ENCODE peak calls at places on chromosomes 1 and 21, in ten cellular contexts. B, L, M, S, Q, V, E, N, Y and O are unnamed samples.

GRCh38 chr1:25796807-25797458 is 3.1 kb upstream of the SELENON start:
- DNase-seq in B (peak), L (peak), M (peak), S (peak), Q (peak), V (peak), E (peak), N (peak), Y (peak), O (no peak)

GRCh38 chr1:115332813-115333608 is 5.0 kb downstream of the NGF start:
- DNase-seq in B (peak), L (no peak), M (peak), S (no peak), Q (peak), V (no peak), E (no peak), N (no peak), Y (no peak), O (no peak)

GRCh38 chr1:114316204-114316603 is 162.5 kb upstream of the SYT6 start:
- DNase-seq in B (no peak), L (no peak), M (no peak), S (no peak), Q (no peak), V (peak), E (no peak), N (no peak), Y (no peak), O (no peak)

GRCh38 chr1:200699871-200700270 is 30.2 kb upstream of the DDX59 start:
- DNase-seq in B (no peak), L (no peak), M (peak), S (no peak), Q (peak), V (no peak), E (no peak), N (no peak), Y (no peak), O (no peak)

GRCh38 chr1:187624812-187625542 is 796.2 kb downstream of the PLA2G4A start:
- DNase-seq in B (no peak), L (no peak), M (peak), S (no peak), Q (peak), V (no peak), E (no peak), N (no peak), Y (no peak), O (no peak)

GRCh38 chr21:46620846-46621245 is 14.6 kb upstream of the PRMT2 start:
- DNase-seq in B (no peak), L (no peak), M (no peak), S (no peak), Q (no peak), V (no peak), E (no peak), N (no peak), Y (no peak), O (no peak)

GRCh38 chr1:220164116-220164515 is 70.2 kb downstream of the IARS2 start:
- DNase-seq in B (no peak), L (no peak), M (no peak), S (no peak), Q (no peak), V (no peak), E (no peak), N (no peak), Y (no peak), O (no peak)

GRCh38 chr1:55833452-55834160 is 618.4 kb upstream of the USP24 start:
- DNase-seq in B (peak), L (no peak), M (peak), S (no peak), Q (no peak), V (no peak), E (no peak), N (no peak), Y (no peak), O (no peak)

GRCh38 chr1:109764561-109765482 is 1.1 kb upstream of the EPS8L3 start:
- DNase-seq in B (peak), L (peak), M (no peak), S (peak), Q (no peak), V (no peak), E (no peak), N (peak), Y (peak), O (no peak)

GRCh38 chr1:27563407-27564263 is 40.3 kb downstream of the AHDC1 start:
- DNase-seq in B (peak), L (peak), M (peak), S (peak), Q (no peak), V (no peak), E (peak), N (peak), Y (no peak), O (no peak)

GRCh38 chr1:78095618-78096416 is 50.1 kb downstream of the GIPC2 start:
- DNase-seq in B (no peak), L (no peak), M (peak), S (no peak), Q (no peak), V (no peak), E (no peak), N (no peak), Y (no peak), O (no peak)

GRCh38 chr21:39452207-39452964 is 616 bp downstream of the SH3BGR start:
- DNase-seq in B (no peak), L (no peak), M (peak), S (no peak), Q (no peak), V (no peak), E (no peak), N (no peak), Y (no peak), O (no peak)

GRCh38 chr1:94095744-94096469 is 25.0 kb downstream of the ABCA4 start:
- DNase-seq in B (peak), L (no peak), M (peak), S (no peak), Q (no peak), V (no peak), E (peak), N (no peak), Y (no peak), O (no peak)

GRCh38 chr1:66253330-66253921 is 280.5 kb upstream of the SGIP1 start:
- DNase-seq in B (no peak), L (no peak), M (peak), S (no peak), Q (peak), V (no peak), E (no peak), N (no peak), Y (no peak), O (no peak)

GRCh38 chr1:54884135-54884586 is 2.8 kb downstream of the DHCR24 start:
- DNase-seq in B (no peak), L (no peak), M (peak), S (no peak), Q (no peak), V (no peak), E (no peak), N (no peak), Y (no peak), O (no peak)

GRCh38 chr1:219518168-219518905 is 94.6 kb downstream of the ZC3H11B start:
- DNase-seq in B (no peak), L (no peak), M (peak), S (no peak), Q (no peak), V (no peak), E (no peak), N (no peak), Y (no peak), O (no peak)

GRCh38 chr1:168316142-168316541 is 35.5 kb downstream of the TBX19 start:
- DNase-seq in B (no peak), L (no peak), M (no peak), S (no peak), Q (no peak), V (no peak), E (no peak), N (no peak), Y (no peak), O (no peak)

GRCh38 chr1:100019220-100019619 is 49.4 kb downstream of the SLC35A3 start:
- DNase-seq in B (no peak), L (no peak), M (no peak), S (no peak), Q (no peak), V (no peak), E (no peak), N (no peak), Y (no peak), O (no peak)

GRCh38 chr1:185343306-185343705 is 26.3 kb upstream of the IVNS1ABP start:
- DNase-seq in B (no peak), L (no peak), M (no peak), S (no peak), Q (no peak), V (no peak), E (no peak), N (no peak), Y (no peak), O (no peak)

GRCh38 chr1:218475275-218475674 is 130.1 kb downstream of the TGFB2 start:
- DNase-seq in B (no peak), L (no peak), M (peak), S (no peak), Q (no peak), V (no peak), E (no peak), N (no peak), Y (no peak), O (no peak)
- TF ChIP-seq POLR2A in B (no peak), L (no peak), M (no peak), S (no peak), Q (no peak), V (no peak), E (no peak), N (no peak), Y (no peak), O (no peak)

DNA sequence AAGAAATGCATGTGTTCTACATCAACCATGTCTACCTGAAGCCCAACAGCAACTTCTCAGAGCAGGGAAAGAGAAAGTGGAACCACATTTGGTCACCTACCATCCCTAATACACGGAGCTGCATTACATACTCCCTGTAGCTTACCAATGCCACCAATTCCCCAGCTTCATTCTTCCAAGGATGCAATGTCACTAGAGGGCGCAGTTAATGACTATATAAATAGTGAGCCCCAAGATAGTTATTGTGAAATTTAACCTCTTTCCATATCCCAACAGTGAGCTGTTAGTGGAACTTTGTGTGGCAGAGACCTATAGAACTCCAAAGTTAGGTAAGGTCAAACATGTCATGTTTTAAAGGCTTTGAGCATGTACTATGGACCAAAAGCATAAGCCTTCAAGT is 618.3 kb downstream of the SMYD3 start:
- DNase-seq in B (no peak), L (no peak), M (peak), S (no peak), Q (peak), V (no peak), E (no peak), N (no peak), Y (no peak), O (no peak)
- TF ChIP-seq CTCF in B (no peak), L (peak), M (peak), S (no peak), Q (peak), V (no peak), E (peak), N (peak), Y (no peak), O (peak)

GRCh38 chr1:173863224-173864151 is 4.3 kb downstream of the GAS5 start:
- DNase-seq in B (no peak), L (no peak), M (no peak), S (no peak), Q (peak), V (no peak), E (no peak), N (no peak), Y (no peak), O (no peak)
- TF ChIP-seq POLR2A in B (no peak), L (no peak), M (no peak), S (no peak), Q (no peak), V (no peak), E (no peak), N (no peak), Y (no peak), O (no peak)

GRCh38 chr1:179119466-179119865 is 37.6 kb downstream of the TOR3A start:
- DNase-seq in B (no peak), L (no peak), M (no peak), S (no peak), Q (no peak), V (no peak), E (no peak), N (no peak), Y (no peak), O (no peak)
- TF ChIP-seq CTCF in B (no peak), L (no peak), M (no peak), S (no peak), Q (no peak), V (no peak), E (no peak), N (no peak), Y (no peak), O (no peak)

GRCh38 chr1:40315239-40315794 is 1.8 kb downstream of the COL9A2 start:
- DNase-seq in B (peak), L (peak), M (peak), S (peak), Q (peak), V (peak), E (peak), N (peak), Y (peak), O (peak)
- TF ChIP-seq POLR2A in B (no peak), L (no peak), M (no peak), S (no peak), Q (peak), V (no peak), E (no peak), N (no peak), Y (no peak), O (no peak)

GRCh38 chr1:36420836-36421317 is 23.2 kb upstream of the LSM10 start:
- DNase-seq in B (peak), L (peak), M (peak), S (peak), Q (peak), V (peak), E (peak), N (peak), Y (peak), O (no peak)
- TF ChIP-seq CTCF in B (peak), L (peak), M (peak), S (peak), Q (peak), V (peak), E (peak), N (peak), Y (peak), O (peak)

DNA sequence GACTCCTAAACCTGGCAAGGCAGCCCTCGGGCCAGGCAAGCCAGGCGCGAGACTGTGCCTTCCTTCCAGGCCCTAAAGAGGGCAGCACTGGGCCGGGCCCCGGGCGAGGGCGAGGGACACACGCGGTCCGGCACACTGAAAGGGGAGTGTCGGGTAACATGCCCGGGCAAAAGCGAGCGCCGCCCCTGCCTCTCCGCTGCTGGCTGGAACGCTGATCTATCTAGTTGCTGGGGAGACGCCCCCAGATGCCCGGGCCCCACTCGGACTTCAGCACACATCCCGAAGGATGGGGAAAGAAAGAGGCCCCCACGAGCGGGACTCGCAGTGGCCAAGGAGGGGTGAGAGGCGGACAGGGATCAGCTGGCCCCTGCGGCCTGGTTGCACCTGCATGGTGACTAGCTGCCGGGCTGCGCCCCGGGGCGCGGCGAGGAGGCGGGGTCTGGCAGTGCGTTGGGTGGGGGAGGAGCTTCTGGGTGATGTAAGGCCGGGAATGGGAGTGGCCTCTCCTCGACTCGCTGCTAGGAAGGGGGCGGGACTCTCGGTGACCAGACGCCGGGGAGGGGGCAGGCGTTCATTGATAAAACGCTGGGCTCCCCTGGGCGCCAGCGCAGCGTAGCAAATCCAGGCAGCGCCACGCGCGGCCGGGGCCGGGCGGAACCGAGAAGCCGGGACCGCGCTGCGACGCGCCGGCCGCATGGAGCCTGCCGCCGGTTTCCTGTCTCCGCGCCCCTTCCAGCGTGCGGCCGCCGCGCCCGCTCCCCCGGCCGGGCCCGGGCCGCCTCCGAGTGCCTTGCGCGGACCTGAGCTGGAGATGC is at the start of gene PLK3:
- DNase-seq in B (peak), L (peak), M (peak), S (peak), Q (peak), V (peak), E (peak), N (peak), Y (peak), O (peak)
- TF ChIP-seq POLR2A in B (peak), L (peak), M (peak), S (peak), Q (peak), V (peak), E (peak), N (peak), Y (peak), O (no peak)

DNA sequence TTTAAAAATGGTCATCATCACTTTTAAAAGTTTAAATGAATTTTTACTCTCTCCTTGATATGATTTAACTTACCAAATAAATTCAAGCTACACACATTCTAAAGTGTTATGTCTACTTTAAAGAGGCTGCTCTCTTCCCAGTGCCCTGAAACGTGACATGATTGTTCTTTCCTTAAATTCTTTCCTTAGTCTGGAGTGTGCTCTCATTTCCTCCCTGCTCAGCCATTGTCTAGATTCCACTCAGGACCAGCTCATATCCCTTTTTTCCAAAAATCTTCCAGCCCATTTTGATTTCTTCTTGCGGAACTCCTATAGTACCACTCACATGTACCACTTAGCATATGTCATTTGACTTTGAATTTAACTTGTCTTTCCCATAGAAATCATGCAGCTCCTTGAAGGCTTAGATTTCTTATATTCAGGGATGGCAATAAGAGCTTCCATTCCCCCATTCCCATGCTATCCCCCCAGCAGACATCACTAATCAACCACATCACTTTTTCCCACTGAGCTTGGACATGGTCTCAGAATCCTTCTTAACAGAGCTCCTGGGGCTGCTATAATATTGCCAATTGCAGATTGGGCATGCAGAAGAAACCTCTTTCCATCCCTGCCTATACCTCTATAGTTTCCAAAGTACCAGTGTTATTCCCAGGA is 54.7 kb upstream of the ITPKB start:
- DNase-seq in B (no peak), L (no peak), M (no peak), S (no peak), Q (no peak), V (no peak), E (no peak), N (no peak), Y (no peak), O (no peak)
- TF ChIP-seq CTCF in B (no peak), L (no peak), M (no peak), S (no peak), Q (no peak), V (no peak), E (no peak), N (no peak), Y (no peak), O (no peak)

GRCh38 chr1:165828581-165829329 is 1.3 kb downstream of the UCK2 start:
- DNase-seq in B (peak), L (peak), M (peak), S (peak), Q (peak), V (no peak), E (peak), N (peak), Y (peak), O (no peak)
- TF ChIP-seq POLR2A in B (no peak), L (no peak), M (peak), S (no peak), Q (peak), V (no peak), E (no peak), N (no peak), Y (no peak), O (no peak)

DNA sequence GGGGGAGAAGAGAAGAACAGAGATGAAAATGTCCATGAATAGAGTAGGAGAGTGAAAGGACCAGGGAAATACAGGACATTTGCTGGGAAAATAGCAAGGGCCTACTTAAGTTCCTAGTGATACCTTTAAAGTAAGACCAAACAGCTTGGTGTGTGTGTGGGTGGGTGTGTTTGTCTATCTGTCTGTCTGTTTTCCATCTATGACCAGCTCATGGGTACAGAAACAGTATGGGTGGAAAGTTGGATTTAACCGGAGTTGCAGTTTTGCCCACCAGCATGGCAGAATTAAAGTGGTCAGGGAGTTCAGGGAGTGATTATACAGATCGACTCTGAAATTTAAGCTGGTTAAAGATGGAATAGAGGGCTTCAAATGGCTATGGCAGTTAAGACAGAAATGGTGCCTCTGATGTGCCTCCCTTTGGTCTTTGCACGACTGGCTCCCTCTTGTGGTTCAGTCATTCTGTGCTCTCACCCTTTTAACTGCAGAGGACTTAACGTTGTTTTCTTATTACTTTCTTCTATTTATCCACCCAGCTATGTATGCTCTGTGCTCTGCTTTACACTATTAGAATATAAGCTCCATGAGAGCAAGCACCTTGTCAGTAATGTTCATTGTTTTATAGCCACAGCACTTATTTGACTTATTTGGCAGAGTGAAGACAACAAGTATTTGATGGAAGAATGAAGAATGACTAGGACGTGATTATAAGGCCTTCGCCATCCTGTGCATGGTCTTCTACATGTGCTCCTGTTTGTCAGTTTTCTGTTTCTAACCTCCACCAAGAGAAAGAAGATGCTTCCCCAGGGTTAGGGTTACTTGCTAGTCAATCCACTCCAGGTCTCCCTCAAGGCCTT is 72.7 kb upstream of the AK4 start:
- DNase-seq in B (peak), L (peak), M (peak), S (peak), Q (peak), V (no peak), E (no peak), N (peak), Y (no peak), O (no peak)
- TF ChIP-seq CTCF in B (peak), L (peak), M (peak), S (peak), Q (peak), V (peak), E (peak), N (peak), Y (peak), O (peak)